ENCODE peak calls at places on chromosomes 6 and 20, in four cellular contexts. O is epithelial cell of prostate, H is adrenal gland, C is Panc1. G is an unnamed sample.
A peak's percentile ranks its signal among the peaks of the same experiment; 100 is the strongest.

GRCh38 chr20:63734111-63734945 is 2.1 kb upstream of the LIME1 start:
- DNase-seq in C (no peak), H (peak; percentile 21), O (no peak), G (no peak)

GRCh38 chr6:112618796-112619195 is 271.7 kb downstream of the RFPL4B start:
- DNase-seq in O (no peak), C (no peak), H (no peak), G (peak; percentile 21)

GRCh38 chr6:161536141-161536735 is 262.4 kb upstream of the AGPAT4 start:
- DNase-seq in H (no peak), O (no peak), C (no peak), G (no peak)

GRCh38 chr6:41449399-41450245 is 96.6 kb upstream of the FOXP4 start:
- DNase-seq in O (no peak), H (peak; percentile 52), C (no peak), G (no peak)

GRCh38 chr20:63100401-63100925 is 93.7 kb upstream of the BHLHE23 start:
- DNase-seq in O (no peak), H (no peak), C (no peak), G (no peak)

GRCh38 chr6:152232494-152233151 is 404.5 kb downstream of the SYNE1 start:
- DNase-seq in H (no peak), C (no peak), O (no peak), G (no peak)

GRCh38 chr6:159204605-159205004 is 35.4 kb downstream of the FNDC1 start:
- DNase-seq in O (no peak), H (no peak), C (no peak), G (no peak)

GRCh38 chr6:97440590-97441176 is 157.7 kb upstream of the MMS22L start:
- DNase-seq in O (no peak), C (peak; percentile 12), H (peak; percentile 14), G (peak; percentile 46)

GRCh38 chr6:156587751-156588301 is 189.4 kb upstream of the ARID1B start:
- DNase-seq in O (no peak), C (no peak), H (no peak), G (no peak)

GRCh38 chr6:143059616-143060353 is 904 bp upstream of the AIG1 start:
- DNase-seq in H (peak; percentile 29), C (no peak), O (peak; percentile 92), G (peak; percentile 62)

GRCh38 chr6:33983721-33984465 is 162.0 kb downstream of the GRM4 start:
- DNase-seq in O (no peak), H (no peak), C (no peak), G (no peak)

GRCh38 chr6:147675281-147675680 is 166.8 kb downstream of the SAMD5 start:
- DNase-seq in C (no peak), O (peak; percentile 45), H (no peak), G (no peak)

GRCh38 chr6:36187446-36187845 is 9.1 kb upstream of the BRPF3 start:
- DNase-seq in H (no peak), C (no peak), O (no peak), G (no peak)

GRCh38 chr6:152085533-152085932 is 278.1 kb downstream of the ESR1 start:
- DNase-seq in C (no peak), O (no peak), H (no peak), G (peak; percentile 76)

GRCh38 chr6:138507977-138508675 is 8.8 kb upstream of the NHSL1 start:
- DNase-seq in H (no peak), O (no peak), C (no peak), G (no peak)

GRCh38 chr6:138508676-138508988 is 9.3 kb upstream of the NHSL1 start:
- DNase-seq in O (no peak), C (no peak), H (no peak), G (no peak)

GRCh38 chr6:138502546-138502945 is 3.3 kb upstream of the NHSL1 start:
- DNase-seq in C (no peak), H (no peak), O (no peak), G (no peak)

GRCh38 chr6:138503881-138504680 is 4.8 kb upstream of the NHSL1 start:
- DNase-seq in O (no peak), C (no peak), H (no peak), G (no peak)

GRCh38 chr6:138504764-138505689 is 5.7 kb upstream of the NHSL1 start:
- DNase-seq in C (no peak), H (no peak), O (no peak), G (no peak)
- H3K27ac ChIP-seq in C (no peak overlapping the region), H (no peak overlapping the region), O (no peak overlapping the region), G (no peak overlapping the region)

GRCh38 chr6:32212076-32212760 is 11.6 kb downstream of the NOTCH4 start:
- DNase-seq in C (no peak), O (no peak), H (no peak), G (no peak)
- H3K27ac ChIP-seq in C (no peak overlapping the region), O (no peak overlapping the region), H (no peak overlapping the region), G (no peak overlapping the region)

DNA sequence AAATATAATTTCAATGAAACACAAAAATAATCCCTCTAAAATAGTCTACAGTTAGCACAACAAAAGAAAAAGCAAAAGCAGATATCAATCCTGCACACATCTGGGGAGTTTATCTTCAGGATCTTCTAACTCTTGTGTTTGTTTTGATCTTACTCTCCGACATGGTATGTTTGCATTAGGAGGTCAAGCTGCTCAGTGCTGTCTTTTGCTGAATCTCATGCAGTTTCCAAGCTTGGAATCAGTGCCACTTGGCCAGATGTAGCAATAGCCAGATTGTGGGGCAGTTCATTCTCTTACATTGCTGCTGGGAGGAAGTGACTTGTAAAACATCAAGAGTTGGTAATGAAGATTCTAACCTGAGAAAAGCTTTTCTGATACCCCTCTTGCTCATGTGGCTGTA is 29.5 kb downstream of the RIOK1 start:
- DNase-seq in O (no peak), H (no peak), C (no peak), G (no peak)
- H3K27ac ChIP-seq in O (peak overlapping the region; percentile 38), H (no peak overlapping the region), C (no peak overlapping the region), G (no peak overlapping the region)

DNA sequence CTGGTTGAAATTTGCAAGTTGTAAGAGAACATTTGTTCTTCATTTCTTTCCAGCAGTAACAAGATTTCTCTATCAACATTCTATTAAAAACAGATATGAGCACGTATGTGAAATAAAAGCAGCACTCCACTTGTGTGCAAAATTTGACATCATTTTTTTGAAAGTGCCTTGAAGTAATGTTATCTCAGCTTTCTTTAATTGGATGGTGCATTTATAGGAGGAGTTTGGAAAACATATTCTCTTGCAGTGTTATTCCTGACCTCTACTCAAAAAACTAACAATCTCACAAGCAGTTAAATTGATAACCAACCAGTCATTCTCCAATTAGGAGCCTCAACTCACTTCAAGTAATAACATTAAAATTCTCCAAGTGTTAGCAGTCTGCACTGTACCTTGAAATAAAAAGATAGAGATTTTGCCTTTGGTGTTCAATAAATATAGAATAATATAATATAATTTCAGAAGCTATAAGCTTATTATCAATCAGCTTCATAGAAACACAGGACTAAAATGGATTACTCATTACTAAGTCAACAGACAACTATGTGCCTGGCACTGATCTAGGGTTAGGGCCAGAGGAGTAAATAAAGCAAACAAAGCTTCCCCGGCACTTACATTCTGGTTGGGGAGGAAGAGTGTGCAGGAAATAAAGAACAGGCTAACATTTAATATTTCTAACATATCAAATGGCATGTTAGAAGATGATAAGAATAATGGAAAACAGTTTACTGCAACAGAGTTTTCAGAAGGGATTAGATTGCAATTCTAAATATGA is 149.0 kb upstream of the SGK1 start:
- DNase-seq in H (no peak), O (no peak), C (no peak), G (no peak)
- H3K27ac ChIP-seq in H (no peak overlapping the region), O (peak overlapping the region; percentile 70), C (no peak overlapping the region), G (no peak overlapping the region)

GRCh38 chr20:56764671-56765070 is 135.6 kb downstream of the TFAP2C start:
- DNase-seq in H (no peak), O (no peak), C (no peak), G (no peak)
- H3K27ac ChIP-seq in H (no peak overlapping the region), O (peak overlapping the region; percentile 87), C (no peak overlapping the region), G (no peak overlapping the region)

DNA sequence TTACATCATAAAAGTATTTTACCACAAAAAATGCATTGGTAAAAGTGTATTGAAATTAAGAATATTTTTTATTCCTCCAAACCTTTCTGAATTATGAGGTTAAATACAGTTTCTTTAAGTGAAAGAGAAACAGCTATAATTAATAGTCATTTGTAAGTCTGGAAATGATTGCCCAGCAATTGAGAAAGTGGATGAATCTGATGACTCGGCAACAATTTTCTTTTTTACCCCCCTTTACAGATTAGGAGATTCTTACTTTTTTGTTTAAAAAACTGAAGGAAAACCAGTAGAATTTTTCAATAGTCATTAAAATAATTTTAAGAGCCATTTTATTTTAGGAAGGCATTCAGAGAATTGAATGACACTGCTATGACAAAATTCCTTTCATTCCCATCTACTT is 169.6 kb upstream of the PRND start:
- DNase-seq in H (no peak), C (no peak), O (no peak), G (no peak)
- H3K27ac ChIP-seq in H (no peak overlapping the region), C (no peak overlapping the region), O (peak overlapping the region; percentile 87), G (no peak overlapping the region)

DNA sequence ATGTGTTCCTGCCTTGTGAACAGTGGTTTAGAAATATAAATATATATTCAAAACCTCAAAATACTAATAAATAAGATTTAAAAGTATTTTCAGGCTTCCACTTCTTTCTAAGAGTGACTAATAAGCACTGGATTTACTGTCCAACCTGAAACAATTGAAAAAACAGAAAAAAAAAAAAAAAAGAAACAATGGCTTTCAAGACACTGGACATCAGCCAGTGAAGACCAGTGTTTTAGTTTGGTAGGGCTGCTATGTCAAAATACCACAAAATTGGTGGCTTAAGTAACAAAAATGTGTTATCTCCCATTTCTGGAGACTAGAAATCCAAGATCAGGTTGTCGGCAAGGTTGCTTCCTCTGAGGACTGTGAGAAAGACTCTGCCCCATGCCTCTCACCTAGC is 101.4 kb upstream of the PDE7B start:
- DNase-seq in C (no peak), O (no peak), H (no peak), G (no peak)
- H3K27ac ChIP-seq in C (no peak overlapping the region), O (no peak overlapping the region), H (no peak overlapping the region), G (no peak overlapping the region)

GRCh38 chr6:2840794-2841061 is 935 bp downstream of the SERPINB1 start:
- DNase-seq in C (no peak), O (no peak), H (no peak), G (no peak)

GRCh38 chr6:2839982-2840793 is 1.5 kb downstream of the SERPINB1 start:
- DNase-seq in H (peak; percentile 27), C (no peak), O (no peak), G (no peak)

GRCh38 chr6:2841264-2842138 is at the start of gene SERPINB1:
- DNase-seq in C (no peak), H (peak; percentile 95), O (no peak), G (peak; percentile 81)

GRCh38 chr6:2842139-2842552 is 483 bp upstream of the SERPINB1 start:
- DNase-seq in C (no peak), H (no peak), O (no peak), G (no peak)

GRCh38 chr6:2839195-2839981 is 2.3 kb downstream of the SERPINB1 start:
- DNase-seq in O (no peak), C (peak; percentile 78), H (no peak), G (peak; percentile 79)
- H3K27ac ChIP-seq in O (peak overlapping the region; percentile 92), C (peak overlapping the region; percentile 87), H (no peak overlapping the region), G (peak overlapping the region; percentile 64)